ENCODE peak calls at places on chromosomes 7 and 10, in eight cellular contexts. L is body of pancreas, E is dorsolateral prefrontal cortex, J is stomach, S is fibroblast of the aortic adventitia, A is breast epithelium, N is H1, O is brain microvascular endothelial cell. U is an unnamed sample.

GRCh38 chr7:74405191-74405898 is 48.4 kb upstream of the GTF2IRD1 start:
- DNase-seq in E (no peak), A (no peak), N (peak; percentile 68), L (no peak), S (no peak), O (peak; percentile 12), J (no peak), U (peak; percentile 62)

GRCh38 chr10:74988055-74988773 is 123.2 kb upstream of the SAMD8 start:
- DNase-seq in O (no peak), N (no peak), A (no peak), L (no peak), E (no peak), S (peak; percentile 71), J (no peak), U (no peak)

GRCh38 chr10:71638087-71638576 is 81.4 kb downstream of the C10orf105 start:
- DNase-seq in L (peak; percentile 66), E (no peak), O (no peak), J (peak; percentile 49), S (no peak), N (no peak), A (no peak), U (no peak)

GRCh38 chr7:28291559-28291958 is 111.0 kb upstream of the JAZF1 start:
- DNase-seq in A (no peak), N (peak; percentile 92), L (no peak), E (no peak), J (no peak), O (no peak), S (no peak), U (no peak)

GRCh38 chr7:141654551-141654950 is 47.4 kb downstream of the DENND11 start:
- DNase-seq in E (peak; percentile 67), O (peak; percentile 75), A (no peak), S (peak; percentile 73), N (peak; percentile 46), L (peak; percentile 84), J (peak; percentile 70), U (no peak)

GRCh38 chr7:149239345-149240143 is at the start of gene ZNF212:
- DNase-seq in O (peak; percentile 84), L (peak; percentile 92), N (peak; percentile 64), J (peak; percentile 92), E (peak; percentile 93), S (peak; percentile 78), A (peak; percentile 91), U (peak; percentile 92)

GRCh38 chr10:49162063-49162462 is 26.1 kb downstream of the TMEM273 start:
- DNase-seq in E (no peak), L (no peak), J (no peak), N (no peak), O (no peak), A (no peak), S (no peak), U (no peak)

GRCh38 chr7:105876091-105876963 is at the start of gene ATXN7L1:
- DNase-seq in E (peak; percentile 92), J (peak; percentile 95), O (peak; percentile 96), S (peak; percentile 97), L (peak; percentile 97), A (peak; percentile 93), N (peak; percentile 90), U (peak; percentile 94)

GRCh38 chr7:134300988-134301387 is 15.7 kb downstream of the SLC35B4 start:
- DNase-seq in E (no peak), O (no peak), A (no peak), S (no peak), N (no peak), J (no peak), L (no peak), U (no peak)

GRCh38 chr7:23273141-23273599 is 26.0 kb upstream of the MALSU1 start:
- DNase-seq in L (peak; percentile 98), O (peak; percentile 98), S (peak; percentile 92), N (peak; percentile 77), J (peak; percentile 98), A (peak; percentile 82), E (peak; percentile 53), U (no peak)
- TF ChIP-seq CTCF in L (peak; percentile 95), O (peak; percentile 92), S (peak; percentile 84), N (peak; percentile 89), J (no peak), A (peak; percentile 57), E (peak; percentile 60), U (peak; percentile 49)

DNA sequence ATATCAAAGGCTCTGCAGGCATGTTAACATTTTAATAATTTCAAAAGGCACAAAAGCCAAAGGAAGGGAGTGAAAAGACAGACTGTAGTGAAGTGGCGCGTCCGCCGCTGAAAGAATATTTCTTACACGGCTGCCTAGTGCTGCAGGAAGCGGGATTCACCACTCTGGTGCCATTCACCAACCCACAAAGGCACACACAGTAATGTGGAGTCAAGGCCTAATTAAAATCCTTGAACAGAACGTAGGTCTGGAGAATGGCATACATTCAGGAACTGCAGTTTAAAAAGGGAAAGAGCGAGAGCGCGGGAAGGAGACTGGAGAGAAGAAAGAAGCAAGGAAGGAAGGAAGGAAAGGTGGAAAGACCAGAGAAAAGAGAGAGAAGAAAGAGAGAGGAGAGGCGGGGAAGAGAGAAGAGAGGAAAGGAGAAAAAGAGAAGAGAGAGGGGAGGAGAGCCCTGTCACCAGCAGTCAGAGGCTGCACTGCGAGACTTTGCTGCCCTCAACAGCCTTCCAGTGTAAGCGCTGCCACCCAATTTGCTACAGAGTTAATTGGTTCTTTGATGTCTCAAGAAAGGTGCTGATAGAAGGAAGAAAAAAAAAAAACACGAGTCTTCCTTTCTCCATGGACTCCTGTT is 554.0 kb downstream of the MDFIC start:
- DNase-seq in J (no peak), A (no peak), E (no peak), L (no peak), O (no peak), N (no peak), S (no peak), U (no peak)
- TF ChIP-seq CTCF in J (no peak), A (no peak), E (no peak), L (no peak), O (peak; percentile 25), N (peak; percentile 37), S (no peak), U (no peak)

GRCh38 chr10:79092292-79092896 is 23.6 kb downstream of the ZMIZ1 start:
- DNase-seq in S (no peak), N (no peak), A (no peak), O (no peak), J (no peak), L (no peak), E (no peak), U (no peak)

GRCh38 chr10:79094412-79095175 is 25.8 kb downstream of the ZMIZ1 start:
- DNase-seq in S (no peak), A (no peak), J (no peak), L (no peak), O (no peak), N (no peak), E (no peak), U (no peak)

GRCh38 chr10:79095316-79095715 is 26.6 kb downstream of the ZMIZ1 start:
- DNase-seq in A (no peak), O (no peak), E (no peak), L (no peak), N (no peak), S (no peak), J (no peak), U (no peak)

GRCh38 chr10:79096514-79096913 is 27.7 kb downstream of the ZMIZ1 start:
- DNase-seq in A (no peak), O (no peak), S (no peak), E (no peak), J (no peak), L (no peak), N (no peak), U (no peak)

DNA sequence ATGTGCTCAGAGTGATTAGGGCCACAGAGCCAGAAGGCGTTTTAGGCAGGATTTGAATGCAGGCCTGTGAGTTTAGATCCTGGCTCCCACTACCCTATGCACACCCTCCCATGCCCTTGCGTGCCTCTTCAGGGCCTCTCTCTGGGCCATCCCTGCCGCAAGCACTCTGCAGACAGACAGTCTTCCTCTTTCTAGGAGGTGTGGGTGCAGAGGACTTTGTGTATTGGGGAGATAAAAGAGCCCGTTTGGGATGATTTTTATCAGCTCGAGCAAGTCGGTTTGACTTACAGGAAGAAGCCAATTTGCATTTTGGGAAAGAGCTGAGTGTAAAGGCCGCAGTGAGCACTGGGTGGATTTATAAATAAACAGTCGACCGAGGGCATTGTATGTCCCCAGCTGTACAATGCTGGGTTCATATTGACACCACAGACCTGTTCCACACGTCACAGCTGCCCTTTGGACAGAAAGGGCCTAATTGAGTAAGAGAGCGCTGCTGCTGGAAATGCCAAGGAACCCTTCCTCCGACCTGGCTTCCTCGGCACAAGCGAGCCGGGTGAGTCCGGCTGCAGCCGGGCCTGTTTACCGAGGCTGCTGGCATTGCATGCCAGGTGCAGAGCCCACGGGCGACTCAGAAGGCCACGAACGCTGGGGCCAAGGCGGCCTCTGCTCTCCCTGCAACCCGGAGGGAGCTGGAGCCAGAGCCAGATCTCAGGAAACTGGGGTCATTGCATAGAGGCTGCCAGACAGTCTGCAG is 25.1 kb downstream of the ZMIZ1 start:
- DNase-seq in J (peak; percentile 92), S (peak; percentile 64), A (peak; percentile 84), L (peak; percentile 93), N (no peak), E (no peak), O (no peak), U (no peak)
- TF ChIP-seq CTCF in J (no peak), S (no peak), A (no peak), L (no peak), N (no peak), E (no peak), O (no peak), U (no peak)

GRCh38 chr10:47311193-47311899 is 10.9 kb upstream of the GDF2 start:
- DNase-seq in E (no peak), S (peak; percentile 54), O (no peak), J (peak; percentile 84), N (no peak), A (no peak), L (peak; percentile 94), U (no peak)

GRCh38 chr10:47314416-47314970 is 7.8 kb upstream of the GDF2 start:
- DNase-seq in N (no peak), S (no peak), A (no peak), L (no peak), J (no peak), O (no peak), E (no peak), U (no peak)

GRCh38 chr10:47312663-47312995 is 9.6 kb upstream of the GDF2 start:
- DNase-seq in J (no peak), L (no peak), S (no peak), E (no peak), N (no peak), A (no peak), O (no peak), U (no peak)

GRCh38 chr10:47310090-47310505 is 10.1 kb downstream of the GDF10 start:
- DNase-seq in L (no peak), A (no peak), N (no peak), S (no peak), J (no peak), O (no peak), E (no peak), U (no peak)

DNA sequence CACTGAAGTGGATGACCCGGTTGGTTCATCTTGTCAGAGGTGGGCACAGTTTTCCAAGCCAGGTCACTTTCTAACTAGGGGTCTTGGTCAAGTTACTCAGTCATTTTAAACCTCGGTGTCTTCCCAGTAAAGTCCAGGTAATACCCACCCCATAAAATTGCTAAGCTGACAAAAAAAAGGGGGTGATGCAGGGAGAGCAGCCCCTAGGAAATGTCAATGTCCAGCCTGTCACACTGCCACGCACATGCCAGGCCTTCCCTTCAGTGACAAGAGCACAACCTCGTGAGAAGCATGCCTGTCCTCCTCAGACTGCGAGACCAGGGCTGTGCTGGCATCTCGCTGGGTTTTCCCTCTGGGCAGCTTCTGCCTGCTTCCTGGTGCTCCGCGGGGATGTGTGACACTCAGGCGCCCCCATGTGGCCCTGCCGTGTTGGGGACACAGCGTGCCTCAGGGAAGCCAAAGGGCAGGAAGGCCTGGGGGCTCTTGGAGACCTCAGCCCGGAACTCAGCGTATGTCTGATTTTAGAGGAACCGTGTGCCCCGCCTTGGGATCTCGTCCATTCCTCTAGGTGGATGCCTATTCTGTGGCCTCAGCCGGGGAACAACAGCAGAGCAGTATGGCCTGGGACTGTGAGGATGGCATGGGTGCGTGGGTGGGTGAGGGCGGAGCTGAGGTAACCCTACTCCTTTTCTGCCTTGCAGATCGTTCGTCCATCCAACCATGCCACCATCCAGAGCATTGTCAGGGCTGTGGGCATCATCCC is 10.2 kb upstream of the GDF2 start:
- DNase-seq in N (peak; percentile 59), J (peak; percentile 87), E (peak; percentile 89), A (peak; percentile 78), O (peak; percentile 66), L (peak; percentile 92), S (peak; percentile 78), U (peak; percentile 85)
- TF ChIP-seq CTCF in N (peak; percentile 96), J (no peak), E (peak; percentile 67), A (peak; percentile 89), O (peak; percentile 97), L (peak; percentile 94), S (peak; percentile 92), U (peak; percentile 73)